ENCODE peak calls at places on chromosomes 2 and 18, in four cellular contexts. A is GM12891, J is K562, E is GM12878. Y is an unnamed sample.

GRCh38 chr18:34649072-34649471 is 61.0 kb upstream of the DTNA start:
- DNase-seq in A (no peak), J (no peak), E (no peak), Y (no peak)

GRCh38 chr18:13222371-13223281 is 4.1 kb downstream of the LDLRAD4 start:
- DNase-seq in A (no peak), J (no peak), E (no peak), Y (no peak)

GRCh38 chr18:54323561-54323960 is 34.1 kb downstream of the STARD6 start:
- DNase-seq in A (no peak), J (no peak), E (no peak), Y (no peak)

GRCh38 chr18:44680271-44681038 is at the start of gene SETBP1:
- DNase-seq in A (peak), J (no peak), E (no peak), Y (no peak)

GRCh38 chr18:31511098-31511497 is 13.1 kb downstream of the DSG2 start:
- DNase-seq in A (no peak), J (peak), E (no peak), Y (no peak)

GRCh38 chr2:106020032-106020431 is 174.1 kb downstream of the UXS1 start:
- DNase-seq in A (no peak), J (no peak), E (no peak), Y (no peak)

GRCh38 chr2:223469270-223470057 is 132.7 kb downstream of the SCG2 start:
- DNase-seq in A (no peak), J (no peak), E (no peak), Y (no peak)

GRCh38 chr2:126893153-126893552 is 5.5 kb upstream of the TEX51 start:
- DNase-seq in A (no peak), J (no peak), E (no peak), Y (no peak)

GRCh38 chr2:23425886-23426283 is 40.9 kb downstream of the KLHL29 start:
- DNase-seq in A (no peak), J (no peak), E (no peak), Y (no peak)

GRCh38 chr2:24863636-24864035 is 56.4 kb downstream of the ADCY3 start:
- DNase-seq in A (no peak), J (no peak), E (no peak), Y (no peak)

GRCh38 chr18:78430171-78430857 is 549.3 kb upstream of the SALL3 start:
- DNase-seq in A (no peak), J (no peak), E (no peak), Y (no peak)

GRCh38 chr2:54768772-54769428 is 45.4 kb downstream of the EML6 start:
- DNase-seq in A (no peak), J (no peak), E (no peak), Y (no peak)

GRCh38 chr2:12317853-12318426 is 398.8 kb upstream of the TRIB2 start:
- DNase-seq in A (no peak), J (no peak), E (no peak), Y (no peak)

GRCh38 chr2:6069354-6069753 is 377.2 kb downstream of the SOX11 start:
- DNase-seq in A (no peak), J (no peak), E (no peak), Y (no peak)

GRCh38 chr2:200405599-200406298 is 99.3 kb downstream of the SPATS2L start:
- DNase-seq in A (no peak), J (peak), E (no peak), Y (no peak)

GRCh38 chr2:86703704-86704370 is 16.3 kb upstream of the RMND5A start:
- DNase-seq in A (no peak), J (no peak), E (no peak), Y (no peak)

GRCh38 chr2:132757676-132758075 is 87.7 kb upstream of the LYPD1 start:
- DNase-seq in A (no peak), J (no peak), E (no peak), Y (no peak)

GRCh38 chr2:109322646-109323045 is 193.6 kb downstream of the SH3RF3 start:
- DNase-seq in A (no peak), J (no peak), E (no peak), Y (no peak)

GRCh38 chr2:48912110-48912509 is 156.6 kb upstream of the LHCGR start:
- DNase-seq in A (no peak), J (peak), E (no peak), Y (no peak)

GRCh38 chr2:24228470-24228869 is 53.6 kb downstream of the FAM228A start:
- DNase-seq in A (no peak), J (no peak), E (no peak), Y (no peak)

GRCh38 chr2:235496239-235496621 is 2.4 kb downstream of the AGAP1 start:
- DNase-seq in A (no peak), J (no peak), E (no peak), Y (no peak)

GRCh38 chr2:63676135-63676534 is 87.4 kb downstream of the MDH1 start:
- DNase-seq in A (no peak), J (no peak), E (peak), Y (no peak)

GRCh38 chr2:165497659-165498306 is 28.3 kb downstream of the CSRNP3 start:
- DNase-seq in A (no peak), J (no peak), E (no peak), Y (no peak)

GRCh38 chr2:207251573-207252192 is 85.9 kb upstream of the KLF7 start:
- DNase-seq in A (no peak), J (no peak), E (no peak), Y (no peak)

GRCh38 chr18:78115896-78116561 is 863.6 kb upstream of the SALL3 start:
- DNase-seq in A (no peak), J (no peak), E (no peak), Y (no peak)

GRCh38 chr2:71697106-71698010 is 244.0 kb downstream of the DYSF start:
- DNase-seq in A (no peak), J (no peak), E (no peak), Y (no peak)

GRCh38 chr2:109466674-109467575 is 146.8 kb downstream of the SEPTIN10 start:
- DNase-seq in A (no peak), J (no peak), E (no peak), Y (no peak)

GRCh38 chr18:76451475-76452331 is 43.3 kb downstream of the ZNF516 start:
- DNase-seq in A (no peak), J (no peak), E (no peak), Y (no peak)
- TF ChIP-seq SPI1 in A (no peak), J (no peak), E (no peak), Y (no peak)

GRCh38 chr18:36692331-36692730 is 136.5 kb downstream of the TPGS2 start:
- DNase-seq in A (no peak), J (no peak), E (no peak), Y (no peak)
- TF ChIP-seq SPI1 in A (no peak), J (no peak), E (no peak), Y (no peak)

DNA sequence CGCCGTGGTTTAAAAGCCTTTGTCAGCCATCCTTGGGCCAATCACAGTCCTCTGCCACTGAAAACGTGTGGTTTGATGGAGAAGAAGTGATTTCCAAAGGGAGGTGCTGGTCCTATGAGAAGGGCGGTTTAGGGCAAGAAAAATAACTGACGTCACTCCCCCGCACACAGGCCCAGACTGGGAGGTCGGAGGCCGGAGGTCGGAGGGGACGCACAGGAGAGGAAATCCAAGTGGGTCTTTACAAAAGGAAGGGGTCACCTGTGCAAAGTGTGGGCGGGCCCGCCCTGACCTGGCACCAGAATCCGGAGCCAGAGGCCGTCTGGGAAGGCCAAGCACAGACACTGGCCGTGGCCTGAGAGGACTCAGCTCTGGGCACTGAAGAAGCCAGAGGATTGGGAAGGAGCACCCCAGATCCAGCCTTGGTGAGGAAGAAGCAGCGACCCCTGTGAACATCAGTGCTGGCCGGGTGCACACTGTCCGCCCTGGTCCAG is 18.0 kb upstream of the KCNG2 start:
- DNase-seq in A (no peak), J (no peak), E (no peak), Y (no peak)
- TF ChIP-seq SPI1 in A (no peak), J (no peak), E (no peak), Y (no peak)

GRCh38 chr2:31980674-31981356 is 30.0 kb downstream of the MEMO1 start:
- DNase-seq in A (peak), J (peak), E (peak), Y (peak)
- TF ChIP-seq SPI1 in A (peak), J (no peak), E (peak), Y (peak)

DNA sequence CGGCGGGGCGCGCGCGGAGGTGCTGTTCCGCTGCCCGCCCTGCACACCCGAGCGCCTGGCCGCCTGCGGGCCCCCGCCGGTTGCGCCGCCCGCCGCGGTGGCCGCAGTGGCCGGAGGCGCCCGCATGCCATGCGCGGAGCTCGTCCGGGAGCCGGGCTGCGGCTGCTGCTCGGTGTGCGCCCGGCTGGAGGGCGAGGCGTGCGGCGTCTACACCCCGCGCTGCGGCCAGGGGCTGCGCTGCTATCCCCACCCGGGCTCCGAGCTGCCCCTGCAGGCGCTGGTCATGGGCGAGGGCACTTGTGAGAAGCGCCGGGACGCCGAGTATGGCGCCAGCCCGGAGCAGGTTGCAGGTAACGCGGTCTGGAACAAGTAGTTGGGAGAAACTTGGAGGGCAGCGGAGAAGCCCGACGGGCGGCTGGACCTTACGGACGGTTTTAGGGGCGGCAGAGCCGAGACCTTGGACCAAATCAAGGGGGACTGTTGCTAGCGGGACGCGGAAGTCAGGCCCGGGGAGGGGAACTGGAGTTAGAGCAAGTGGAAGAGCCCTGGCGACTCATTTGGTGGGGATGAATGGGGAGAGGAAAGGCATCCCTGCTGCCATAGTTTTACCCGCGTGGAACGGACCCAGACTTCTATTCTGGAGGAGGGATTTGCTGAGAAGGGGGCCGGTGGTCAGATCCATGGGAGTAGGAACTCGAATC is 546 bp downstream of the IGFBP2 start:
- DNase-seq in A (no peak), J (no peak), E (no peak), Y (no peak)
- TF ChIP-seq SPI1 in A (no peak), J (no peak), E (no peak), Y (no peak)

GRCh38 chr2:2647156-2647555 is 316.1 kb upstream of the MYT1L start:
- DNase-seq in A (no peak), J (no peak), E (no peak), Y (no peak)
- TF ChIP-seq SPI1 in A (no peak), J (no peak), E (no peak), Y (no peak)

GRCh38 chr2:176813526-176814179 is 398.9 kb upstream of the HNRNPA3 start:
- DNase-seq in A (no peak), J (no peak), E (no peak), Y (no peak)

GRCh38 chr2:176818653-176819052 is 393.9 kb upstream of the HNRNPA3 start:
- DNase-seq in A (no peak), J (no peak), E (no peak), Y (no peak)

GRCh38 chr2:176814274-176814673 is 398.3 kb upstream of the HNRNPA3 start:
- DNase-seq in A (no peak), J (no peak), E (no peak), Y (no peak)

GRCh38 chr2:176814740-176815367 is 397.7 kb upstream of the HNRNPA3 start:
- DNase-seq in A (no peak), J (peak), E (peak), Y (no peak)

DNA sequence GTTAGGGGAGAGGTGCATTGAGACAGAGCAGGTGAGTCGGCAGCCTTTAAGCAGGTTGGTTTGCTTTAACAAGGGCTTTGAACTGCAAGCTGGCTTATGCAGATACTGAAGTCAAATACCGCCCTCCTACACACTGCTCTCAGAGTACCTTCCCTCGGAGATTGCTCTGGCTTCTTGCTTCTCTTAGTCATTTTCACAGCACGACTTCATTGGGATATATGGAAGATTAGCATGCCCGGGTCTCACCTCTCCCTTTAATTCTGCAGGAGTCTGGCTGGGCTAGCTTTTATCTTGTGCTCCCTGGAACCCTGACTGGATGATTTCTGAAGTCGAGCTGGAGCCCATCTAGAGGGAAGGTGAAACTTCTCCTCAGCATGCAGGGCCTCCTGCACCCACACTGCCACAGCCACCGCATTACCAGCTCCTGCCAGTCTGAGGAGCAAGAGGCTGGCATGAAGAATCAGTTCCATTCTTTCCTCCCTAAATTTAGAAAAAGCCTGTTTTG is 395.5 kb upstream of the HNRNPA3 start:
- DNase-seq in A (no peak), J (no peak), E (no peak), Y (no peak)
- TF ChIP-seq SPI1 in A (no peak), J (no peak), E (no peak), Y (no peak)

GRCh38 chr18:10101293-10101701 is 187.5 kb downstream of the VAPA start:
- DNase-seq in A (no peak), J (no peak), E (no peak), Y (no peak)
- TF ChIP-seq SPI1 in A (no peak), J (no peak), E (no peak), Y (no peak)

GRCh38 chr2:120953843-120954584 is 218.3 kb downstream of the GLI2 start:
- DNase-seq in A (no peak), J (no peak), E (no peak), Y (no peak)
- TF ChIP-seq SPI1 in A (no peak), J (no peak), E (no peak), Y (no peak)

DNA sequence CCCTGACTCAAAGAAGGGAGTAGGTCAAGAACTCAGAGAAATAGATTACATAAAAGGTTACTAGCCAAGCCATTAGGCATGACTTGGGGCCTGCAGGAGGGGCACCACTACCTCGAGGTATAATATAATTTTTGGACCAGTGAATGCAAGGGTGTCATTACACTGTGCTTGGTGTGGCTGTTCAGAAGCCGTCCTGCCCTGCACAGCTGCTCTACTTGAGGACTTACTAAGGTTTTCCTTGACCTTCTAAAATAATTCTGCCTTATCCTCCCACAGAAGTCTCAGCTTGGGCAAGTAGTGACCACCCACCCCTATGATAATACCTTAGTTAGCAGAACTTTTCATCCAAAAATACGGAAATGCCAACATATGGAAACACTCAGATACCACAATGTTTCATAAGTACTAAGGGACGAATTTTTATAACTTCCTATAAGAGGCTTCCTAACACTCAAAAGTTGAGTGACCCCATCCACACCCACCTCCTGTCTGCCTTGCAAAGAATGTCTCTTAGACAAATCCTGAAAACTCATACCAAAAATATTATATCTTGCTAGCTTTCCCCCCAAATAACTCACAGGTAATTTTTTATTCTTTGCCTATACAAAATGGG is 17.7 kb upstream of the ATG16L1 start:
- DNase-seq in A (no peak), J (no peak), E (no peak), Y (no peak)
- TF ChIP-seq SPI1 in A (no peak), J (no peak), E (no peak), Y (peak)

Y was measured in HL-60.